ENCODE peak calls at places on chromosome 11, in ten cellular contexts. One of them, this sample, is unnamed.

GRCh38 chr11:107563702-107564101 is 1.8 kb downstream of the ALKBH8 start:
- DNase-seq in cardiac muscle cell: peak
- DNase-seq in cardiac fibroblast: peak
- DNase-seq in CD8-positive, alpha-beta T cell: peak
- DNase-seq in Caco-2: peak
- DNase-seq in breast epithelium: no peak
- DNase-seq in GM12865: peak
- DNase-seq in ovary: peak
- DNase-seq in AG09319: peak
- DNase-seq in A549: peak
- DNase-seq in this sample: no peak

GRCh38 chr11:17767914-17768313 is 33.3 kb downstream of the KCNC1 start:
- DNase-seq in cardiac muscle cell: no peak
- DNase-seq in cardiac fibroblast: no peak
- DNase-seq in CD8-positive, alpha-beta T cell: no peak
- DNase-seq in Caco-2: no peak
- DNase-seq in breast epithelium: no peak
- DNase-seq in GM12865: no peak
- DNase-seq in ovary: no peak
- DNase-seq in AG09319: no peak
- DNase-seq in A549: no peak
- DNase-seq in this sample: no peak

GRCh38 chr11:86064236-86064803 is 4.6 kb downstream of the PICALM start:
- DNase-seq in cardiac muscle cell: no peak
- DNase-seq in cardiac fibroblast: peak
- DNase-seq in CD8-positive, alpha-beta T cell: no peak
- DNase-seq in Caco-2: no peak
- DNase-seq in breast epithelium: no peak
- DNase-seq in GM12865: no peak
- DNase-seq in ovary: no peak
- DNase-seq in AG09319: no peak
- DNase-seq in A549: no peak
- DNase-seq in this sample: no peak

GRCh38 chr11:96254087-96254486 is 88.9 kb downstream of the MAML2 start:
- DNase-seq in cardiac muscle cell: peak
- DNase-seq in cardiac fibroblast: peak
- DNase-seq in CD8-positive, alpha-beta T cell: peak
- DNase-seq in Caco-2: no peak
- DNase-seq in breast epithelium: no peak
- DNase-seq in GM12865: peak
- DNase-seq in ovary: no peak
- DNase-seq in AG09319: no peak
- DNase-seq in A549: no peak
- DNase-seq in this sample: no peak

GRCh38 chr11:109423114-109423859 is 1.3 kb downstream of the C11orf87 start:
- DNase-seq in cardiac muscle cell: peak
- DNase-seq in cardiac fibroblast: peak
- DNase-seq in CD8-positive, alpha-beta T cell: no peak
- DNase-seq in Caco-2: no peak
- DNase-seq in breast epithelium: no peak
- DNase-seq in GM12865: no peak
- DNase-seq in ovary: no peak
- DNase-seq in AG09319: no peak
- DNase-seq in A549: no peak
- DNase-seq in this sample: no peak

GRCh38 chr11:116169776-116170175 is 603.0 kb downstream of the BUD13 start:
- DNase-seq in cardiac muscle cell: no peak
- DNase-seq in cardiac fibroblast: no peak
- DNase-seq in CD8-positive, alpha-beta T cell: no peak
- DNase-seq in Caco-2: no peak
- DNase-seq in breast epithelium: no peak
- DNase-seq in GM12865: no peak
- DNase-seq in ovary: no peak
- DNase-seq in AG09319: no peak
- DNase-seq in A549: no peak
- DNase-seq in this sample: no peak

GRCh38 chr11:71221201-71221600 is 31.2 kb downstream of the SHANK2 start:
- DNase-seq in cardiac muscle cell: no peak
- DNase-seq in cardiac fibroblast: no peak
- DNase-seq in CD8-positive, alpha-beta T cell: no peak
- DNase-seq in Caco-2: no peak
- DNase-seq in breast epithelium: no peak
- DNase-seq in GM12865: no peak
- DNase-seq in ovary: no peak
- DNase-seq in AG09319: no peak
- DNase-seq in A549: no peak
- DNase-seq in this sample: no peak

GRCh38 chr11:34364102-34364501 is 6.3 kb upstream of the ABTB2 start:
- DNase-seq in cardiac muscle cell: no peak
- DNase-seq in cardiac fibroblast: peak
- DNase-seq in CD8-positive, alpha-beta T cell: no peak
- DNase-seq in Caco-2: no peak
- DNase-seq in breast epithelium: no peak
- DNase-seq in GM12865: no peak
- DNase-seq in ovary: no peak
- DNase-seq in AG09319: no peak
- DNase-seq in A549: no peak
- DNase-seq in this sample: no peak

GRCh38 chr11:44188643-44189042 is 93.2 kb downstream of the EXT2 start:
- DNase-seq in cardiac muscle cell: no peak
- DNase-seq in cardiac fibroblast: peak
- DNase-seq in CD8-positive, alpha-beta T cell: no peak
- DNase-seq in Caco-2: peak
- DNase-seq in breast epithelium: no peak
- DNase-seq in GM12865: no peak
- DNase-seq in ovary: no peak
- DNase-seq in AG09319: no peak
- DNase-seq in A549: no peak
- DNase-seq in this sample: no peak

GRCh38 chr11:58254936-58255335 is 13.1 kb downstream of the OR10W1 start:
- DNase-seq in cardiac muscle cell: no peak
- DNase-seq in cardiac fibroblast: peak
- DNase-seq in CD8-positive, alpha-beta T cell: no peak
- DNase-seq in Caco-2: no peak
- DNase-seq in breast epithelium: no peak
- DNase-seq in GM12865: no peak
- DNase-seq in ovary: no peak
- DNase-seq in AG09319: no peak
- DNase-seq in A549: no peak
- DNase-seq in this sample: no peak

GRCh38 chr11:61082161-61082870 is 20.0 kb upstream of the CD5 start:
- DNase-seq in cardiac muscle cell: no peak
- DNase-seq in cardiac fibroblast: no peak
- DNase-seq in CD8-positive, alpha-beta T cell: no peak
- DNase-seq in Caco-2: no peak
- DNase-seq in breast epithelium: no peak
- DNase-seq in GM12865: no peak
- DNase-seq in ovary: no peak
- DNase-seq in AG09319: no peak
- DNase-seq in A549: no peak
- DNase-seq in this sample: no peak

DNA sequence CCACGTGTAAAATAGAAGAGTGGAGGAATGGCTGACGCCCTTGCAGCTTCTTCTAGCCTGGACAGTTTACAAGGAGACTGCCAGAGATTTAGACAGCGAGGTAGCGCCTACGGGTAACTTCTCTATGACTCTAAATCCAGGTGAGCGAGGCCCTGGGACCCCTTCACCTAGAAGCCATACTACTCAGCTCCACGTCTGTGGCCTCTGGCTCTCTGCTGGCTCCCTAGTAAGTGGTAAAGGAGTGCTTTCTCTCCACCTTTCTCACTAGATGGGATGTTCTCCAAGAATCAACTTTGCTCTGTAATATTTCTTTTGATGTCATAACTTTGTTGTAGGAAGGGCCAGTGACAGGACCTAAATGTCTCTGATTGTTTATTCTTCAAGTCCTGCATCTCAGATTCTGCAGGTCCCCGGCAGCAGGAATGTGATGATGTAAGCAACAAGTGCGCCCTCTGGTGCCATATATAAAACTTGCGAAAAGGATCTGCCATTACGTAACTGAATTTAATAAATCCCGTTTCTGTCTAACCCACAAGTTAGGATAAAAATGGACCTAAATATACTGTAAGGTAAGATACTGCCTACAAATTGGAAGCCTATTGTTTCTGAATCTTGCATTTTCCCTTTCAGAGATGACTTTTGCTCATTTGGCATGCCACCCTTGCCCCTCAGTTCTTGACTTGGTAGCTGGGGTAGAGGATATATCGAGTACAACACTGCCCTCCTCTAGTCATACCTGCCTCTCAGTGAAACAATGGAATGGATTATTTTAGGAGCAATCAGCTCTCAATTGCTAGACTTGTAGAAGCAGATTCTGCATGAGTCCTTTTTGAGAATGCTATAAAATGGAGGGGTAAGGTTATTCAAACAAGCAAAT is 11.0 kb upstream of the PTPN5 start:
- DNase-seq in cardiac muscle cell: peak
- DNase-seq in cardiac fibroblast: peak
- DNase-seq in CD8-positive, alpha-beta T cell: peak
- DNase-seq in Caco-2: peak
- DNase-seq in breast epithelium: no peak
- DNase-seq in GM12865: peak
- DNase-seq in ovary: peak
- DNase-seq in AG09319: peak
- DNase-seq in A549: peak
- DNase-seq in this sample: peak
- TF ChIP-seq CTCF in cardiac muscle cell: peak
- TF ChIP-seq CTCF in cardiac fibroblast: peak
- TF ChIP-seq CTCF in CD8-positive, alpha-beta T cell: peak
- TF ChIP-seq CTCF in Caco-2: peak
- TF ChIP-seq CTCF in breast epithelium: peak
- TF ChIP-seq CTCF in GM12865: peak
- TF ChIP-seq CTCF in ovary: no peak
- TF ChIP-seq CTCF in AG09319: peak
- TF ChIP-seq CTCF in A549: peak
- TF ChIP-seq CTCF in this sample: peak

GRCh38 chr11:74926304-74927030 is 22.4 kb downstream of the XRRA1 start:
- DNase-seq in cardiac muscle cell: no peak
- DNase-seq in cardiac fibroblast: peak
- DNase-seq in CD8-positive, alpha-beta T cell: no peak
- DNase-seq in Caco-2: no peak
- DNase-seq in breast epithelium: no peak
- DNase-seq in GM12865: no peak
- DNase-seq in ovary: no peak
- DNase-seq in AG09319: no peak
- DNase-seq in A549: no peak
- DNase-seq in this sample: no peak

GRCh38 chr11:74929431-74930363 is 19.2 kb downstream of the XRRA1 start:
- DNase-seq in cardiac muscle cell: peak
- DNase-seq in cardiac fibroblast: peak
- DNase-seq in CD8-positive, alpha-beta T cell: peak
- DNase-seq in Caco-2: peak
- DNase-seq in breast epithelium: peak
- DNase-seq in GM12865: peak
- DNase-seq in ovary: peak
- DNase-seq in AG09319: peak
- DNase-seq in A549: peak
- DNase-seq in this sample: peak

GRCh38 chr11:74923125-74923524 is 25.8 kb downstream of the XRRA1 start:
- DNase-seq in cardiac muscle cell: no peak
- DNase-seq in cardiac fibroblast: no peak
- DNase-seq in CD8-positive, alpha-beta T cell: no peak
- DNase-seq in Caco-2: no peak
- DNase-seq in breast epithelium: no peak
- DNase-seq in GM12865: no peak
- DNase-seq in ovary: no peak
- DNase-seq in AG09319: no peak
- DNase-seq in A549: no peak
- DNase-seq in this sample: no peak

GRCh38 chr11:74925281-74925680 is 23.6 kb downstream of the XRRA1 start:
- DNase-seq in cardiac muscle cell: no peak
- DNase-seq in cardiac fibroblast: peak
- DNase-seq in CD8-positive, alpha-beta T cell: no peak
- DNase-seq in Caco-2: no peak
- DNase-seq in breast epithelium: no peak
- DNase-seq in GM12865: no peak
- DNase-seq in ovary: no peak
- DNase-seq in AG09319: no peak
- DNase-seq in A549: no peak
- DNase-seq in this sample: no peak

GRCh38 chr11:74927496-74927895 is 21.4 kb downstream of the XRRA1 start:
- DNase-seq in cardiac muscle cell: no peak
- DNase-seq in cardiac fibroblast: no peak
- DNase-seq in CD8-positive, alpha-beta T cell: no peak
- DNase-seq in Caco-2: no peak
- DNase-seq in breast epithelium: no peak
- DNase-seq in GM12865: no peak
- DNase-seq in ovary: no peak
- DNase-seq in AG09319: no peak
- DNase-seq in A549: no peak
- DNase-seq in this sample: no peak
- TF ChIP-seq CTCF in cardiac muscle cell: no peak
- TF ChIP-seq CTCF in cardiac fibroblast: no peak
- TF ChIP-seq CTCF in CD8-positive, alpha-beta T cell: no peak
- TF ChIP-seq CTCF in Caco-2: no peak
- TF ChIP-seq CTCF in breast epithelium: no peak
- TF ChIP-seq CTCF in GM12865: no peak
- TF ChIP-seq CTCF in ovary: no peak
- TF ChIP-seq CTCF in AG09319: no peak
- TF ChIP-seq CTCF in A549: no peak
- TF ChIP-seq CTCF in this sample: no peak

DNA sequence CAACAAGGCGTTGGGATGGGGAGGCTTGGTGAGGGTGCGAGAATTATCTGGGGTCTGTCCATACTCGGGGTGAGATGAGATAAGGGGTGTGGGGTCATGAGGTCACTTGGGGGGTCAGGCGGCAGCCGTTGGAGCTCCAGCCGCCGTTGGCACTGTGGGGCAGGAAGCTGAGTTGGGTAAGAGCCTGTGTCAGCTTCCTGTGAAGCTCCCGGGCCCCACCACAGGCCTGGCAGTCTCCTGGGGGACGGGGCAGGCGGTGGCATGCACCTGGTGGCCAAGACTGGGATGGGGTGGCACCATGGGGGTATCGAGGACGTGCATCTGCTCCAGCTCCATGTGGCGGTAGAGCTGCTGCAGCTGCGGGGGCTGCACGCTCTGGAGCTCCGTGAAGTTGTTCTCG is 7.1 kb upstream of the MYBPC3 start:
- DNase-seq in cardiac muscle cell: no peak
- DNase-seq in cardiac fibroblast: no peak
- DNase-seq in CD8-positive, alpha-beta T cell: no peak
- DNase-seq in Caco-2: no peak
- DNase-seq in breast epithelium: no peak
- DNase-seq in GM12865: no peak
- DNase-seq in ovary: no peak
- DNase-seq in AG09319: no peak
- DNase-seq in A549: no peak
- DNase-seq in this sample: no peak
- TF ChIP-seq CTCF in cardiac muscle cell: no peak
- TF ChIP-seq CTCF in cardiac fibroblast: no peak
- TF ChIP-seq CTCF in CD8-positive, alpha-beta T cell: no peak
- TF ChIP-seq CTCF in Caco-2: no peak
- TF ChIP-seq CTCF in breast epithelium: no peak
- TF ChIP-seq CTCF in GM12865: no peak
- TF ChIP-seq CTCF in ovary: no peak
- TF ChIP-seq CTCF in AG09319: no peak
- TF ChIP-seq CTCF in A549: no peak
- TF ChIP-seq CTCF in this sample: no peak

DNA sequence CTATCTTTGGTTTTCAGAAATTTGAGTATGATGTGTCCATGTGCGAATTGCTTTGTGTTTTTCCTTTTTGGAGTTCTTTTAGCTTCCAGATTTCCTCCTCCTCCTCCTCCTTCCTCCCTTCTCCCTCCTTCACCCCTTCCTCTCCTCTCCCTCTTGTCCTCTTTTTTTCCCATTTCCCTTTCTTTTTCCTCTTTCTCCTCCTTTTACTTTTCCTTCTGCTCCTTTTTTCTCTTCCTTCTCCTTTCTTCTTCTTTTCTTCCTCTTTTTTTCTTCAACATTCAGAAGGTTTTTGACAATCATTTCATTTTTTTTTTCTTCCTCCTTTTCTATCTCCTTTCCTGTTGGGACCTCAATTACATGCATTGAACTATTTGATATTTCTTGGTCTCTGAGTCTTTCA is 104.9 kb downstream of the TMEM135 start:
- DNase-seq in cardiac muscle cell: no peak
- DNase-seq in cardiac fibroblast: no peak
- DNase-seq in CD8-positive, alpha-beta T cell: no peak
- DNase-seq in Caco-2: no peak
- DNase-seq in breast epithelium: no peak
- DNase-seq in GM12865: no peak
- DNase-seq in ovary: no peak
- DNase-seq in AG09319: no peak
- DNase-seq in A549: no peak
- DNase-seq in this sample: no peak
- TF ChIP-seq CTCF in cardiac muscle cell: no peak
- TF ChIP-seq CTCF in cardiac fibroblast: no peak
- TF ChIP-seq CTCF in CD8-positive, alpha-beta T cell: no peak
- TF ChIP-seq CTCF in Caco-2: no peak
- TF ChIP-seq CTCF in breast epithelium: no peak
- TF ChIP-seq CTCF in GM12865: no peak
- TF ChIP-seq CTCF in ovary: no peak
- TF ChIP-seq CTCF in AG09319: no peak
- TF ChIP-seq CTCF in A549: no peak
- TF ChIP-seq CTCF in this sample: no peak

This sample was measured in mesothelial cell of epicardium.